ENCODE peak calls at places on chromosomes 3 and 15, in five cellular contexts. F, Z, D, J and P are unnamed samples.

GRCh38 chr15:90097475-90097874 is 4.8 kb downstream of the IDH2 start:
- DNase-seq in F (no peak), Z (no peak), D (no peak), J (no peak), P (no peak)

GRCh38 chr3:66033241-66034138 is 5.2 kb downstream of the MAGI1 start:
- DNase-seq in F (no peak), Z (no peak), D (no peak), J (no peak), P (no peak)

GRCh38 chr3:66195347-66195783 is 25.4 kb upstream of the SLC25A26 start:
- DNase-seq in F (peak; percentile 98), Z (peak; percentile 29), D (peak; percentile 50), J (peak; percentile 46), P (no peak)

GRCh38 chr3:50303038-50303815 is at the start of gene HYAL1:
- DNase-seq in F (peak; percentile 94), Z (no peak), D (peak; percentile 91), J (no peak), P (no peak)

GRCh38 chr3:30578479-30578878 is 27.9 kb upstream of the TGFBR2 start:
- DNase-seq in F (no peak), Z (peak; percentile 92), D (peak; percentile 10), J (peak; percentile 94), P (peak; percentile 95)

GRCh38 chr3:157544501-157545139 is 41.4 kb upstream of the VEPH1 start:
- DNase-seq in F (no peak), Z (no peak), D (no peak), J (no peak), P (no peak)

GRCh38 chr3:46500631-46501377 is 3.0 kb downstream of the RTP3 start:
- DNase-seq in F (no peak), Z (peak; percentile 66), D (no peak), J (peak; percentile 48), P (no peak)

GRCh38 chr3:138673641-138674040 is 65.1 kb downstream of the FAIM start:
- DNase-seq in F (no peak), Z (peak; percentile 73), D (no peak), J (no peak), P (no peak)

GRCh38 chr3:127171320-127171719 is 21.6 kb upstream of the PRR23E start:
- DNase-seq in F (no peak), Z (no peak), D (no peak), J (no peak), P (no peak)

GRCh38 chr3:193407688-193408087 is 29.1 kb upstream of the ATP13A5 start:
- DNase-seq in F (no peak), Z (no peak), D (no peak), J (no peak), P (no peak)

GRCh38 chr3:8557298-8557697 is 55.7 kb downstream of the LMCD1 start:
- DNase-seq in F (no peak), Z (no peak), D (peak; percentile 47), J (no peak), P (no peak)

GRCh38 chr15:60408438-60409105 is 10.8 kb upstream of the ANXA2 start:
- DNase-seq in F (no peak), Z (no peak), D (no peak), J (peak; percentile 94), P (no peak)

GRCh38 chr3:52339612-52340011 is 23.5 kb downstream of the DNAH1 start:
- DNase-seq in F (peak; percentile 39), Z (peak; percentile 68), D (peak; percentile 58), J (peak; percentile 80), P (peak; percentile 43)

GRCh38 chr3:172080503-172080902 is 41.1 kb downstream of the FNDC3B start:
- DNase-seq in F (no peak), Z (no peak), D (no peak), J (no peak), P (no peak)
- TF ChIP-seq CTCF in F (no peak), Z (no peak), D (no peak), J (no peak), P (no peak)

DNA sequence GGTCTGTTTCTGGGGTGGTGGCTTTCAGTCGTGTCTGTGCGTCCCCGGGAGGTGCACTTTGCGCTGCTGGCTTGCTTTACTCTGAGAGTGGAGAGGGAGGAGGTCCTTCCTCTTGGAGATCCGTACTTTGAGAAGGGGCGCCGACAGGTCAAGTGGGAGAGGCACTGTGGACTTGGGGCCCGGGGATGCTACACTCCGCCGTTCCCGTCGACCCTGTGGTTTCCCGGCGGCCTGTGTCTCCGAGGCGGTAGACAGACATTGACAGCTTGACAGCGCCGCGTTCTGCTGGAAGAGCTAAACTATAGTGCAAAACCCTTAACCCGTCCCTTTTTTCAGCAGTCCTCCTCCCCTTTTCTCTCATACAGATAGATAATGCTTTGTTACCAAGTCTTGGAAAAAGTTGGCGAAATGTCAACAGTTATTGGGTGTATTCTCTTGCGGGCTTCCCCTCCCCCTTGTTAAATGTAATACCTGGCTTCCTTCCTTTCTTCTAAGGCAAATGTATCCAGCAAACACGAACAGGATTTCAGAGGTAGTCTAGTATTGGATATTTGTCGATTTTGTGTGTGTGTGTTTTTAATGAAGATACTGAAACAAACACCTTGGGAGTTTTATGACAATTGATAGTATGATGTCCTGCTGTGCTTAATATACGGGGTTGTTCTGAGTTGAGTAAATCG is 6.6 kb downstream of the TPM1 start:
- DNase-seq in F (peak; percentile 63), Z (no peak), D (peak; percentile 53), J (peak; percentile 78), P (no peak)
- TF ChIP-seq CTCF in F (no peak), Z (no peak), D (no peak), J (peak; percentile 21), P (no peak)

GRCh38 chr3:57961828-57962447 is 46.3 kb upstream of the FLNB start:
- DNase-seq in F (no peak), Z (peak; percentile 47), D (no peak), J (peak; percentile 81), P (no peak)
- TF ChIP-seq CTCF in F (no peak), Z (peak; percentile 66), D (peak; percentile 38), J (peak; percentile 85), P (peak; percentile 55)

GRCh38 chr15:38425269-38425668 is 28.7 kb upstream of the FAM98B start:
- DNase-seq in F (no peak), Z (no peak), D (no peak), J (no peak), P (no peak)
- TF ChIP-seq CTCF in F (no peak), Z (no peak), D (no peak), J (no peak), P (no peak)

DNA sequence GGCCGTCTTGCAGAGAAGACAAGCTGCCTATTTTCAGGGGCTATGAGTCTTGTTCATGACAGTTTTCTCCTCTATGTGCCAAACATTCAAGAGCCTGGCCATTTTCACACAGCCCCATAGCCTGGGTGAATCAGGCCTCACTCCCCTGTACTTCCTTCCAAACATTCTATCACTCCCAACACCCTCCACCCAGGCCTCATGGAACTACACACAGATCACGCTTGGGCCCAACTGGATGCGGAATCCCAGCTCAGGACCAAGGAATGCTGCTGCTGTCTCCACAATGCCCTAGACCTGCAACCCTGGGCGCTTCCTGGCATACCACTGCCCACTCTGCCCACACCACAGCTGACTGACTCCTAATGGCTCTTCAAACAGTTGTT is 39.4 kb upstream of the PCSK6 start:
- DNase-seq in F (no peak), Z (no peak), D (no peak), J (no peak), P (no peak)
- TF ChIP-seq CTCF in F (no peak), Z (no peak), D (no peak), J (no peak), P (no peak)

GRCh38 chr15:75202251-75203016 is 752 bp downstream of the C15orf39 start:
- DNase-seq in F (peak; percentile 64), Z (peak; percentile 48), D (peak; percentile 66), J (peak; percentile 62), P (peak; percentile 85)
- TF ChIP-seq CTCF in F (no peak), Z (peak; percentile 3), D (peak; percentile 31), J (no peak), P (peak; percentile 81)

GRCh38 chr3:160134454-160134853 is 90.8 kb upstream of the C3orf80 start:
- DNase-seq in F (no peak), Z (no peak), D (no peak), J (peak; percentile 62), P (peak; percentile 52)

GRCh38 chr3:160134964-160135363 is 90.3 kb upstream of the C3orf80 start:
- DNase-seq in F (no peak), Z (no peak), D (no peak), J (peak; percentile 21), P (peak; percentile 48)

GRCh38 chr3:160132226-160132625 is 93.0 kb upstream of the C3orf80 start:
- DNase-seq in F (no peak), Z (no peak), D (no peak), J (no peak), P (no peak)

GRCh38 chr3:160135850-160136249 is 89.4 kb upstream of the C3orf80 start:
- DNase-seq in F (no peak), Z (no peak), D (no peak), J (no peak), P (no peak)

GRCh38 chr3:160133757-160134156 is 91.5 kb upstream of the C3orf80 start:
- DNase-seq in F (no peak), Z (no peak), D (no peak), J (peak; percentile 62), P (no peak)
- TF ChIP-seq CTCF in F (no peak), Z (peak; percentile 65), D (no peak), J (peak; percentile 50), P (peak; percentile 22)

GRCh38 chr3:28916713-28917499 is 364.0 kb upstream of the RBMS3 start:
- DNase-seq in F (peak; percentile 35), Z (peak; percentile 80), D (peak; percentile 84), J (peak; percentile 47), P (no peak)
- TF ChIP-seq CTCF in F (peak; percentile 45), Z (peak; percentile 71), D (peak; percentile 65), J (peak; percentile 29), P (peak; percentile 15)

DNA sequence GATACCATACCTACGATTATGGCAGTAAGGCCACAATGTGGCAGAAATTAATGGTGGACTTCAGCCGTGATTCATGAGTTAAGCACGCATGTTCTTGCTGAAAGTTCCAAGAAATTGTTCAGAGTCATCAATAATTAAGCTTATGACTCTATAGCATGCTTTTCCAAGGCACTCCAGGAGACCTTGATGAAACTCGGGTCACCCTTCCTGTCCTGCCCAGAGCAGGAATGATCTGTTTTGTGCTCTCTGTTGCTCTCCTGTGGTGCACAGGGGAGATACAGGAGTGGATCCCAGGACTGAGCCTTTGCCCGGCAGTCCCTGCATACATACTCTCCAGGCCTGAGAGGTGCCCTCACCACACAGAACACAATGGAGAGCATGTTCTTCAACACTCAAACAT is 141.6 kb upstream of the SLC2A2 start:
- DNase-seq in F (peak; percentile 59), Z (peak; percentile 10), D (no peak), J (peak; percentile 72), P (no peak)
- TF ChIP-seq CTCF in F (peak; percentile 79), Z (peak; percentile 69), D (peak; percentile 40), J (peak; percentile 70), P (no peak)

GRCh38 chr3:31880020-31880419 is 101.0 kb downstream of the OSBPL10 start:
- DNase-seq in F (no peak), Z (no peak), D (no peak), J (peak; percentile 13), P (no peak)
- TF ChIP-seq CTCF in F (no peak), Z (peak; percentile 22), D (no peak), J (no peak), P (no peak)